ENCODE peak calls at places on chromosomes 7 and 10, in six cellular contexts. One of them, this sample, is unnamed.

GRCh38 chr10:69680610-69681009 is 50.6 kb downstream of the FAM241B start:
- DNase-seq in K562: no peak
- DNase-seq in HepG2: no peak
- DNase-seq in A549: no peak
- DNase-seq in SK-N-SH: peak
- DNase-seq in IMR-90: no peak
- DNase-seq in this sample: no peak

GRCh38 chr7:128113839-128114238 is 82.6 kb upstream of the LRRC4 start:
- DNase-seq in IMR-90: no peak
- DNase-seq in K562: no peak
- DNase-seq in HepG2: no peak
- DNase-seq in SK-N-SH: no peak
- DNase-seq in A549: no peak
- DNase-seq in this sample: no peak

GRCh38 chr7:114152314-114152938 is 233.6 kb upstream of the PPP1R3A start:
- DNase-seq in IMR-90: no peak
- DNase-seq in SK-N-SH: no peak
- DNase-seq in A549: no peak
- DNase-seq in K562: no peak
- DNase-seq in HepG2: no peak
- DNase-seq in this sample: no peak

GRCh38 chr10:44650576-44651394 is 260.4 kb upstream of the TMEM72 start:
- DNase-seq in K562: no peak
- DNase-seq in IMR-90: no peak
- DNase-seq in SK-N-SH: no peak
- DNase-seq in A549: no peak
- DNase-seq in HepG2: no peak
- DNase-seq in this sample: no peak

GRCh38 chr7:28983396-28984190 is 25.5 kb upstream of the TRIL start:
- DNase-seq in K562: no peak
- DNase-seq in A549: no peak
- DNase-seq in IMR-90: no peak
- DNase-seq in SK-N-SH: peak
- DNase-seq in HepG2: no peak
- DNase-seq in this sample: no peak

GRCh38 chr7:1497293-1497927 is 6.8 kb downstream of the INTS1 start:
- DNase-seq in HepG2: no peak
- DNase-seq in IMR-90: no peak
- DNase-seq in SK-N-SH: no peak
- DNase-seq in A549: no peak
- DNase-seq in K562: no peak
- DNase-seq in this sample: no peak

GRCh38 chr10:93026072-93026471 is 34.5 kb upstream of the CYP26C1 start:
- DNase-seq in SK-N-SH: no peak
- DNase-seq in HepG2: no peak
- DNase-seq in K562: no peak
- DNase-seq in A549: no peak
- DNase-seq in IMR-90: peak
- DNase-seq in this sample: no peak

GRCh38 chr7:150831851-150832250 is 20.5 kb upstream of the AOC1 start:
- DNase-seq in K562: no peak
- DNase-seq in HepG2: no peak
- DNase-seq in IMR-90: no peak
- DNase-seq in SK-N-SH: no peak
- DNase-seq in A549: no peak
- DNase-seq in this sample: no peak

GRCh38 chr10:97399843-97400545 is 1.1 kb downstream of the RRP12 start:
- DNase-seq in A549: peak
- DNase-seq in HepG2: peak
- DNase-seq in SK-N-SH: peak
- DNase-seq in IMR-90: peak
- DNase-seq in K562: peak
- DNase-seq in this sample: no peak

GRCh38 chr7:159158888-159159405 is 14.3 kb upstream of the VIPR2 start:
- DNase-seq in SK-N-SH: peak
- DNase-seq in K562: no peak
- DNase-seq in IMR-90: no peak
- DNase-seq in HepG2: no peak
- DNase-seq in A549: no peak
- DNase-seq in this sample: no peak

GRCh38 chr10:43026039-43026973 is 50.6 kb upstream of the RET start:
- DNase-seq in K562: no peak
- DNase-seq in IMR-90: no peak
- DNase-seq in HepG2: no peak
- DNase-seq in A549: no peak
- DNase-seq in SK-N-SH: peak
- DNase-seq in this sample: no peak

GRCh38 chr7:1665721-1666250 is 4.3 kb upstream of the ELFN1 start:
- DNase-seq in HepG2: no peak
- DNase-seq in SK-N-SH: peak
- DNase-seq in K562: peak
- DNase-seq in A549: peak
- DNase-seq in IMR-90: peak
- DNase-seq in this sample: no peak

GRCh38 chr10:117503170-117503885 is 39.2 kb upstream of the EMX2 start:
- DNase-seq in IMR-90: no peak
- DNase-seq in HepG2: no peak
- DNase-seq in A549: no peak
- DNase-seq in K562: no peak
- DNase-seq in SK-N-SH: peak
- DNase-seq in this sample: no peak

GRCh38 chr10:32548208-32548607 is 102.3 kb downstream of the CCDC7 start:
- DNase-seq in SK-N-SH: no peak
- DNase-seq in K562: peak
- DNase-seq in IMR-90: no peak
- DNase-seq in A549: no peak
- DNase-seq in HepG2: no peak
- DNase-seq in this sample: no peak

GRCh38 chr7:32045228-32045627 is 25.0 kb downstream of the PDE1C start:
- DNase-seq in SK-N-SH: no peak
- DNase-seq in HepG2: no peak
- DNase-seq in K562: no peak
- DNase-seq in IMR-90: no peak
- DNase-seq in A549: peak
- DNase-seq in this sample: no peak

GRCh38 chr10:74292871-74293427 is 141.9 kb downstream of the ADK start:
- DNase-seq in IMR-90: peak
- DNase-seq in SK-N-SH: no peak
- DNase-seq in HepG2: no peak
- DNase-seq in K562: peak
- DNase-seq in A549: no peak
- DNase-seq in this sample: no peak

GRCh38 chr10:78286675-78287074 is 253.0 kb downstream of the RPS24 start:
- DNase-seq in A549: no peak
- DNase-seq in HepG2: no peak
- DNase-seq in K562: no peak
- DNase-seq in SK-N-SH: no peak
- DNase-seq in IMR-90: no peak
- DNase-seq in this sample: no peak

GRCh38 chr10:69899727-69900595 is 98.3 kb downstream of the COL13A1 start:
- DNase-seq in IMR-90: no peak
- DNase-seq in K562: no peak
- DNase-seq in A549: no peak
- DNase-seq in HepG2: no peak
- DNase-seq in SK-N-SH: no peak
- DNase-seq in this sample: no peak

GRCh38 chr10:60578217-60578616 is 188.5 kb upstream of the ANK3 start:
- DNase-seq in HepG2: no peak
- DNase-seq in A549: no peak
- DNase-seq in K562: no peak
- DNase-seq in SK-N-SH: no peak
- DNase-seq in IMR-90: no peak
- DNase-seq in this sample: no peak
- TF ChIP-seq SMC3 in HepG2: no peak
- TF ChIP-seq SMC3 in A549: no peak
- TF ChIP-seq SMC3 in K562: no peak
- TF ChIP-seq SMC3 in SK-N-SH: no peak
- TF ChIP-seq SMC3 in IMR-90: no peak
- TF ChIP-seq SMC3 in this sample: no peak

GRCh38 chr7:99521399-99521798 is 16.9 kb downstream of the ZKSCAN5 start:
- DNase-seq in K562: no peak
- DNase-seq in A549: no peak
- DNase-seq in HepG2: no peak
- DNase-seq in SK-N-SH: no peak
- DNase-seq in IMR-90: no peak
- DNase-seq in this sample: no peak

GRCh38 chr7:99531354-99531765 is 20.6 kb downstream of the FAM200A start:
- DNase-seq in A549: peak
- DNase-seq in HepG2: no peak
- DNase-seq in IMR-90: no peak
- DNase-seq in SK-N-SH: no peak
- DNase-seq in K562: no peak
- DNase-seq in this sample: no peak

DNA sequence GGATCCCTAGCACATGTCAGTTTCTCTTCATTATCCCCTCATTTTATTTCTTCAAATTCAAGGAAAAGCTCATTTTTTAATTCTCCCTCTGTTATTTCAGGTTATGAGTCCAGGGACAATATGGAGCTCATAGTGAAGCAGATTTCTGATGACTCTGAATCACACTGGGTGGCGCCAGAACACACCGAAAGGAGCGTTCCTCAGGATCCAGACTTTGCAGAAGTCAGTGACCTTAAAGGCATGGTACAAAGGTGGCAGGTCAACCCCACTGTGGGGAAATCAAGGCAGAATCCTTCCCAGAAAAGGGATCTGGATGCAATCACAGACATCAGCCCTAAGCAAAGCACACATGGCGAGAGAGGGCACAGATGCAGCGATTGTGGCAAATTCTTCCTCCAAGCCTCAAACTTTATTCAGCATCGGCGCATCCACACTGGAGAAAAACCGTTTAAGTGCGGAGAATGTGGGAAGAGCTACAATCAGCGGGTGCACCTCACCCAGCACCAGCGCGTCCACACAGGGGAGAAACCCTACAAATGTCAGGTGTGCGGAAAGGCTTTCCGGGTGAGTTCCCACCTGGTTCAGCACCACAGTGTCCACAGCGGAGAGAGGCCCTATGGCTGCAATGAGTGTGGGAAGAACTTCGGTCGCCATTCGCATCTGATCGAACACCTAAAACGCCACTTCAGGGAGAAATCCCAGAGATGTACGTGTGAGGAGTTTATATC is 21.4 kb downstream of the ZKSCAN5 start:
- DNase-seq in IMR-90: no peak
- DNase-seq in SK-N-SH: no peak
- DNase-seq in K562: peak
- DNase-seq in HepG2: no peak
- DNase-seq in A549: peak
- DNase-seq in this sample: no peak
- TF ChIP-seq SMC3 in IMR-90: peak
- TF ChIP-seq SMC3 in SK-N-SH: peak
- TF ChIP-seq SMC3 in K562: peak
- TF ChIP-seq SMC3 in HepG2: peak
- TF ChIP-seq SMC3 in A549: peak
- TF ChIP-seq SMC3 in this sample: no peak

GRCh38 chr7:23232966-23233365 is 13.6 kb upstream of the GPNMB start:
- DNase-seq in SK-N-SH: no peak
- DNase-seq in HepG2: no peak
- DNase-seq in K562: no peak
- DNase-seq in IMR-90: no peak
- DNase-seq in A549: no peak
- DNase-seq in this sample: no peak

GRCh38 chr7:23230586-23231195 is 15.9 kb upstream of the GPNMB start:
- DNase-seq in HepG2: no peak
- DNase-seq in A549: no peak
- DNase-seq in K562: no peak
- DNase-seq in IMR-90: no peak
- DNase-seq in SK-N-SH: no peak
- DNase-seq in this sample: no peak

GRCh38 chr7:23237000-23237399 is 9.6 kb upstream of the GPNMB start:
- DNase-seq in SK-N-SH: no peak
- DNase-seq in IMR-90: no peak
- DNase-seq in K562: peak
- DNase-seq in A549: no peak
- DNase-seq in HepG2: no peak
- DNase-seq in this sample: no peak

GRCh38 chr7:23235688-23236280 is 10.8 kb upstream of the GPNMB start:
- DNase-seq in K562: no peak
- DNase-seq in IMR-90: peak
- DNase-seq in HepG2: peak
- DNase-seq in A549: peak
- DNase-seq in SK-N-SH: no peak
- DNase-seq in this sample: no peak

DNA sequence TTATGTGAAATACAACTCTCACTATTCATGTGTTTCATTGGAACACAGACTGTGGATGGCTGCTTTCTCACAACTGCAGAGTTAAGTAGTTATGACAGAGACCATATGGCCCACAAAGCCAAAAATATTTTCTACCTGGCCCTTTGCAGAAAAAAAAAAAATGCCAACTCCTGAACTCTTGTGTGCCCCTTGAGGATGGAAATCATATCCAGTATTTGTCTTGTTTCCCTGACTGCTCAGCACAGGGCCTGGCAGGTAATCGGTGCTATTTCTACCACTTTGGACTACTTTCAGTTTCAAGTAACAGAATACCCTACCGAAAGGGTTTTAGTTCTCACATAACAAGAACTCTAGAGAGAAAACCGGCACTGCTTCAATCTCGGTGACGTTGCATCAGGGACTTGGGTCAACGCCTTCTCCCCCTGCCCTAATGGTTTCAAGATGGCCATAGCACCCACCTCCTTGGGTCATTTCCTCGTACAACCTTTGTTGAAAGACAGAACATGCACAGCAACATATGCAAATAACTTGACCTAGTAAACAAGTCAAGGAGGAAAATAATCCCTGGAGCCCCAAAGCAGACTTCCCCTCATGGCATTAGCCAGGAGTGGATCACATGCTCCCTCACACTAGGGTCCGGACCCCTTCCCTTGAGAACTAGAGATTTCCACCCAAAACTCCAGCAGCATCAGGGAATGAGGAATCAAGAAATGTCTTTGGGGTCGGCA is 11.8 kb upstream of the GPNMB start:
- DNase-seq in SK-N-SH: no peak
- DNase-seq in K562: no peak
- DNase-seq in HepG2: no peak
- DNase-seq in IMR-90: no peak
- DNase-seq in A549: no peak
- DNase-seq in this sample: peak
- TF ChIP-seq SMC3 in SK-N-SH: no peak
- TF ChIP-seq SMC3 in K562: no peak
- TF ChIP-seq SMC3 in HepG2: no peak
- TF ChIP-seq SMC3 in IMR-90: no peak
- TF ChIP-seq SMC3 in A549: no peak
- TF ChIP-seq SMC3 in this sample: no peak

GRCh38 chr7:130940907-130941306 is 206.9 kb upstream of the KLF14 start:
- DNase-seq in HepG2: no peak
- DNase-seq in SK-N-SH: no peak
- DNase-seq in A549: no peak
- DNase-seq in K562: peak
- DNase-seq in IMR-90: no peak
- DNase-seq in this sample: no peak

GRCh38 chr7:130940326-130940725 is 206.3 kb upstream of the KLF14 start:
- DNase-seq in K562: peak
- DNase-seq in IMR-90: no peak
- DNase-seq in HepG2: no peak
- DNase-seq in SK-N-SH: no peak
- DNase-seq in A549: no peak
- DNase-seq in this sample: no peak

GRCh38 chr7:130942211-130942964 is 208.4 kb upstream of the KLF14 start:
- DNase-seq in SK-N-SH: no peak
- DNase-seq in IMR-90: peak
- DNase-seq in HepG2: peak
- DNase-seq in K562: peak
- DNase-seq in A549: peak
- DNase-seq in this sample: no peak

GRCh38 chr7:130943336-130943901 is 209.4 kb upstream of the KLF14 start:
- DNase-seq in SK-N-SH: no peak
- DNase-seq in K562: peak
- DNase-seq in HepG2: no peak
- DNase-seq in A549: peak
- DNase-seq in IMR-90: peak
- DNase-seq in this sample: no peak

GRCh38 chr7:130941322-130942210 is 207.6 kb upstream of the KLF14 start:
- DNase-seq in HepG2: peak
- DNase-seq in K562: peak
- DNase-seq in IMR-90: peak
- DNase-seq in A549: peak
- DNase-seq in SK-N-SH: no peak
- DNase-seq in this sample: no peak
- TF ChIP-seq SMC3 in HepG2: no peak
- TF ChIP-seq SMC3 in K562: no peak
- TF ChIP-seq SMC3 in IMR-90: no peak
- TF ChIP-seq SMC3 in A549: no peak
- TF ChIP-seq SMC3 in SK-N-SH: no peak
- TF ChIP-seq SMC3 in this sample: no peak